ENCODE peak calls at places on chromosome 18, in six cellular contexts. One of them, this sample, is unnamed.

GRCh38 chr18:59954746-59955145 is 55.0 kb downstream of the PMAIP1 start:
- DNase-seq in iPS DF 6.9: no peak
- DNase-seq in endothelial cell of umbilical vein: no peak
- DNase-seq in RWPE1: no peak
- DNase-seq in adrenal gland: no peak
- DNase-seq in aorta: no peak
- DNase-seq in this sample: no peak

GRCh38 chr18:44743626-44744025 is 62.9 kb downstream of the SETBP1 start:
- DNase-seq in iPS DF 6.9: no peak
- DNase-seq in endothelial cell of umbilical vein: no peak
- DNase-seq in RWPE1: no peak
- DNase-seq in adrenal gland: no peak
- DNase-seq in aorta: no peak
- DNase-seq in this sample: no peak

GRCh38 chr18:53937037-53937436 is 287.4 kb downstream of the MBD2 start:
- DNase-seq in iPS DF 6.9: no peak
- DNase-seq in endothelial cell of umbilical vein: no peak
- DNase-seq in RWPE1: no peak
- DNase-seq in adrenal gland: no peak
- DNase-seq in aorta: no peak
- DNase-seq in this sample: no peak

GRCh38 chr18:26453370-26454030 is 94.9 kb downstream of the KCTD1 start:
- DNase-seq in iPS DF 6.9: no peak
- DNase-seq in endothelial cell of umbilical vein: no peak
- DNase-seq in RWPE1: no peak
- DNase-seq in adrenal gland: no peak
- DNase-seq in aorta: no peak
- DNase-seq in this sample: no peak

GRCh38 chr18:79221136-79221535 is 151.9 kb downstream of the ATP9B start:
- DNase-seq in iPS DF 6.9: no peak
- DNase-seq in endothelial cell of umbilical vein: no peak
- DNase-seq in RWPE1: no peak
- DNase-seq in adrenal gland: no peak
- DNase-seq in aorta: no peak
- DNase-seq in this sample: no peak

GRCh38 chr18:54766631-54767030 is 61.6 kb upstream of the RAB27B start:
- DNase-seq in iPS DF 6.9: no peak
- DNase-seq in endothelial cell of umbilical vein: no peak
- DNase-seq in RWPE1: no peak
- DNase-seq in adrenal gland: no peak
- DNase-seq in aorta: no peak
- DNase-seq in this sample: no peak

GRCh38 chr18:70182548-70182947 is 22.9 kb downstream of the RTTN start:
- DNase-seq in iPS DF 6.9: no peak
- DNase-seq in endothelial cell of umbilical vein: no peak
- DNase-seq in RWPE1: no peak
- DNase-seq in adrenal gland: no peak
- DNase-seq in aorta: no peak
- DNase-seq in this sample: no peak

GRCh38 chr18:4068552-4069158 is 386.5 kb downstream of the DLGAP1 start:
- DNase-seq in iPS DF 6.9: peak
- DNase-seq in endothelial cell of umbilical vein: peak
- DNase-seq in RWPE1: peak
- DNase-seq in adrenal gland: peak
- DNase-seq in aorta: no peak
- DNase-seq in this sample: no peak

GRCh38 chr18:8474661-8475060 is 134.6 kb upstream of the RAB12 start:
- DNase-seq in iPS DF 6.9: no peak
- DNase-seq in endothelial cell of umbilical vein: no peak
- DNase-seq in RWPE1: no peak
- DNase-seq in adrenal gland: no peak
- DNase-seq in aorta: no peak
- DNase-seq in this sample: no peak

GRCh38 chr18:44598514-44598913 is 82.2 kb upstream of the SETBP1 start:
- DNase-seq in iPS DF 6.9: no peak
- DNase-seq in endothelial cell of umbilical vein: peak
- DNase-seq in RWPE1: no peak
- DNase-seq in adrenal gland: no peak
- DNase-seq in aorta: no peak
- DNase-seq in this sample: no peak

GRCh38 chr18:46563317-46563716 is 93.7 kb downstream of the LOXHD1 start:
- DNase-seq in iPS DF 6.9: no peak
- DNase-seq in endothelial cell of umbilical vein: no peak
- DNase-seq in RWPE1: no peak
- DNase-seq in adrenal gland: no peak
- DNase-seq in aorta: no peak
- DNase-seq in this sample: no peak

GRCh38 chr18:43192408-43192807 is 76.9 kb upstream of the RIT2 start:
- DNase-seq in iPS DF 6.9: no peak
- DNase-seq in endothelial cell of umbilical vein: no peak
- DNase-seq in RWPE1: no peak
- DNase-seq in adrenal gland: no peak
- DNase-seq in aorta: no peak
- DNase-seq in this sample: no peak

GRCh38 chr18:48776641-48777025 is 174.1 kb downstream of the SMAD7 start:
- DNase-seq in iPS DF 6.9: no peak
- DNase-seq in endothelial cell of umbilical vein: no peak
- DNase-seq in RWPE1: no peak
- DNase-seq in adrenal gland: no peak
- DNase-seq in aorta: no peak
- DNase-seq in this sample: no peak

GRCh38 chr18:23740105-23740830 is 51.0 kb downstream of the LAMA3 start:
- DNase-seq in iPS DF 6.9: no peak
- DNase-seq in endothelial cell of umbilical vein: no peak
- DNase-seq in RWPE1: peak
- DNase-seq in adrenal gland: no peak
- DNase-seq in aorta: no peak
- DNase-seq in this sample: no peak

GRCh38 chr18:74796928-74797576 is 199.4 kb downstream of the ZNF407 start:
- DNase-seq in iPS DF 6.9: no peak
- DNase-seq in endothelial cell of umbilical vein: no peak
- DNase-seq in RWPE1: peak
- DNase-seq in adrenal gland: peak
- DNase-seq in aorta: no peak
- DNase-seq in this sample: no peak

GRCh38 chr18:23452347-23452727 is 750 bp upstream of the RIOK3 start:
- DNase-seq in iPS DF 6.9: no peak
- DNase-seq in endothelial cell of umbilical vein: no peak
- DNase-seq in RWPE1: no peak
- DNase-seq in adrenal gland: no peak
- DNase-seq in aorta: no peak
- DNase-seq in this sample: no peak

GRCh38 chr18:48314694-48315093 is 94.5 kb downstream of the ZBTB7C start:
- DNase-seq in iPS DF 6.9: no peak
- DNase-seq in endothelial cell of umbilical vein: no peak
- DNase-seq in RWPE1: no peak
- DNase-seq in adrenal gland: no peak
- DNase-seq in aorta: no peak
- DNase-seq in this sample: no peak

GRCh38 chr18:79367989-79368388 is 27.7 kb upstream of the NFATC1 start:
- DNase-seq in iPS DF 6.9: no peak
- DNase-seq in endothelial cell of umbilical vein: no peak
- DNase-seq in RWPE1: no peak
- DNase-seq in adrenal gland: peak
- DNase-seq in aorta: no peak
- DNase-seq in this sample: no peak

GRCh38 chr18:25399554-25399953 is 47.6 kb upstream of the ZNF521 start:
- DNase-seq in iPS DF 6.9: no peak
- DNase-seq in endothelial cell of umbilical vein: no peak
- DNase-seq in RWPE1: no peak
- DNase-seq in adrenal gland: no peak
- DNase-seq in aorta: no peak
- DNase-seq in this sample: no peak

GRCh38 chr18:3692113-3692621 is 242.2 kb downstream of the TGIF1 start:
- DNase-seq in iPS DF 6.9: no peak
- DNase-seq in endothelial cell of umbilical vein: no peak
- DNase-seq in RWPE1: no peak
- DNase-seq in adrenal gland: no peak
- DNase-seq in aorta: no peak
- DNase-seq in this sample: no peak

GRCh38 chr18:50956116-50956515 is 11.7 kb upstream of the ELAC1 start:
- DNase-seq in iPS DF 6.9: no peak
- DNase-seq in endothelial cell of umbilical vein: no peak
- DNase-seq in RWPE1: no peak
- DNase-seq in adrenal gland: no peak
- DNase-seq in aorta: no peak
- DNase-seq in this sample: no peak

GRCh38 chr18:10518595-10519273 is 7.1 kb upstream of the NAPG start:
- DNase-seq in iPS DF 6.9: no peak
- DNase-seq in endothelial cell of umbilical vein: peak
- DNase-seq in RWPE1: no peak
- DNase-seq in adrenal gland: peak
- DNase-seq in aorta: peak
- DNase-seq in this sample: peak

GRCh38 chr18:22700920-22701319 is 232.2 kb upstream of the RBBP8 start:
- DNase-seq in iPS DF 6.9: no peak
- DNase-seq in endothelial cell of umbilical vein: no peak
- DNase-seq in RWPE1: no peak
- DNase-seq in adrenal gland: no peak
- DNase-seq in aorta: no peak
- DNase-seq in this sample: no peak

GRCh38 chr18:44938396-44939036 is 257.8 kb downstream of the SETBP1 start:
- DNase-seq in iPS DF 6.9: no peak
- DNase-seq in endothelial cell of umbilical vein: peak
- DNase-seq in RWPE1: no peak
- DNase-seq in adrenal gland: no peak
- DNase-seq in aorta: no peak
- DNase-seq in this sample: no peak

GRCh38 chr18:34767601-34768027 is 57.5 kb downstream of the DTNA start:
- DNase-seq in iPS DF 6.9: no peak
- DNase-seq in endothelial cell of umbilical vein: peak
- DNase-seq in RWPE1: peak
- DNase-seq in adrenal gland: no peak
- DNase-seq in aorta: no peak
- DNase-seq in this sample: no peak

GRCh38 chr18:8847900-8848299 is 142.5 kb downstream of the MTCL1 start:
- DNase-seq in iPS DF 6.9: no peak
- DNase-seq in endothelial cell of umbilical vein: no peak
- DNase-seq in RWPE1: no peak
- DNase-seq in adrenal gland: peak
- DNase-seq in aorta: no peak
- DNase-seq in this sample: no peak

GRCh38 chr18:13989209-13989608 is 73.9 kb upstream of the MC2R start:
- DNase-seq in iPS DF 6.9: no peak
- DNase-seq in endothelial cell of umbilical vein: no peak
- DNase-seq in RWPE1: no peak
- DNase-seq in adrenal gland: no peak
- DNase-seq in aorta: no peak
- DNase-seq in this sample: no peak

GRCh38 chr18:8443505-8443904 is 165.7 kb upstream of the RAB12 start:
- DNase-seq in iPS DF 6.9: no peak
- DNase-seq in endothelial cell of umbilical vein: no peak
- DNase-seq in RWPE1: no peak
- DNase-seq in adrenal gland: no peak
- DNase-seq in aorta: no peak
- DNase-seq in this sample: no peak

GRCh38 chr18:35454803-35455202 is 43.0 kb downstream of the INO80C start:
- DNase-seq in iPS DF 6.9: no peak
- DNase-seq in endothelial cell of umbilical vein: no peak
- DNase-seq in RWPE1: no peak
- DNase-seq in adrenal gland: no peak
- DNase-seq in aorta: no peak
- DNase-seq in this sample: no peak

GRCh38 chr18:33761363-33761762 is 183.3 kb downstream of the ASXL3 start:
- DNase-seq in iPS DF 6.9: no peak
- DNase-seq in endothelial cell of umbilical vein: peak
- DNase-seq in RWPE1: peak
- DNase-seq in adrenal gland: peak
- DNase-seq in aorta: no peak
- DNase-seq in this sample: peak

GRCh38 chr18:40925071-40925541 is 1029.9 kb upstream of the PIK3C3 start:
- DNase-seq in iPS DF 6.9: no peak
- DNase-seq in endothelial cell of umbilical vein: no peak
- DNase-seq in RWPE1: no peak
- DNase-seq in adrenal gland: no peak
- DNase-seq in aorta: no peak
- DNase-seq in this sample: no peak

GRCh38 chr18:62521082-62521481 is 1.7 kb upstream of the ZCCHC2 start:
- DNase-seq in iPS DF 6.9: no peak
- DNase-seq in endothelial cell of umbilical vein: no peak
- DNase-seq in RWPE1: no peak
- DNase-seq in adrenal gland: no peak
- DNase-seq in aorta: no peak
- DNase-seq in this sample: no peak

GRCh38 chr18:61502472-61502871 is 169.2 kb downstream of the CDH20 start:
- DNase-seq in iPS DF 6.9: peak
- DNase-seq in endothelial cell of umbilical vein: peak
- DNase-seq in RWPE1: peak
- DNase-seq in adrenal gland: peak
- DNase-seq in aorta: no peak
- DNase-seq in this sample: peak

GRCh38 chr18:47054369-47054768 is 18.9 kb upstream of the ELOA2 start:
- DNase-seq in iPS DF 6.9: no peak
- DNase-seq in endothelial cell of umbilical vein: no peak
- DNase-seq in RWPE1: no peak
- DNase-seq in adrenal gland: no peak
- DNase-seq in aorta: no peak
- DNase-seq in this sample: no peak

GRCh38 chr18:51135795-51136194 is 61.7 kb downstream of the MEX3C start:
- DNase-seq in iPS DF 6.9: no peak
- DNase-seq in endothelial cell of umbilical vein: no peak
- DNase-seq in RWPE1: no peak
- DNase-seq in adrenal gland: no peak
- DNase-seq in aorta: no peak
- DNase-seq in this sample: no peak

GRCh38 chr18:11177382-11177781 is 28.0 kb upstream of the PIEZO2 start:
- DNase-seq in iPS DF 6.9: no peak
- DNase-seq in endothelial cell of umbilical vein: no peak
- DNase-seq in RWPE1: no peak
- DNase-seq in adrenal gland: no peak
- DNase-seq in aorta: no peak
- DNase-seq in this sample: no peak

GRCh38 chr18:37869051-37869450 is 303.5 kb upstream of the CELF4 start:
- DNase-seq in iPS DF 6.9: no peak
- DNase-seq in endothelial cell of umbilical vein: no peak
- DNase-seq in RWPE1: no peak
- DNase-seq in adrenal gland: peak
- DNase-seq in aorta: no peak
- DNase-seq in this sample: no peak

This sample was measured in ovary.